ENCODE peak calls at places on chromosomes 16 and 17, in six cellular contexts. V is adrenal gland; L is thoracic aorta; A is esophagus squamous epithelium; M is CD8-positive, alpha-beta memory T cell; E is aorta. X is an unnamed sample. For H3K9me3 and H3K36me3, the result is how much of the 10 kb centered on the place peaks cover.

GRCh38 chr17:70089513-70090148 is 14.6 kb downstream of the KCNJ16 start:
- DNase-seq in V (no peak), L (no peak), A (no peak), M (no peak), E (no peak), X (no peak)

GRCh38 chr17:49779730-49780220 is 8.7 kb upstream of the KAT7 start:
- DNase-seq in V (peak), L (no peak), A (no peak), M (no peak), E (no peak), X (no peak)

GRCh38 chr17:64202683-64203430 is 60.2 kb downstream of the TEX2 start:
- DNase-seq in V (peak), L (no peak), A (no peak), M (no peak), E (no peak), X (no peak)

GRCh38 chr17:40553694-40554534 is 11.4 kb downstream of the CCR7 start:
- DNase-seq in V (peak), L (no peak), A (no peak), M (no peak), E (peak), X (peak)

GRCh38 chr17:83079340-83079747 is at the start of gene METRNL:
- DNase-seq in V (peak), L (no peak), A (no peak), M (peak), E (peak), X (peak)

GRCh38 chr17:28350271-28350670 is 7.1 kb downstream of the POLDIP2 start:
- DNase-seq in V (no peak), L (no peak), A (no peak), M (no peak), E (no peak), X (no peak)

GRCh38 chr17:38587956-38588771 is 17.6 kb downstream of the SRCIN1 start:
- DNase-seq in V (no peak), L (no peak), A (no peak), M (no peak), E (no peak), X (no peak)

GRCh38 chr17:74354123-74354522 is 7.5 kb downstream of the BTBD17 start:
- DNase-seq in V (peak), L (no peak), A (no peak), M (peak), E (peak), X (no peak)

GRCh38 chr16:31052131-31052530 is 18.8 kb downstream of the STX4 start:
- DNase-seq in V (peak), L (no peak), A (no peak), M (no peak), E (peak), X (peak)

GRCh38 chr16:25771812-25772568 is 80.2 kb downstream of the HS3ST4 start:
- DNase-seq in V (no peak), L (no peak), A (no peak), M (no peak), E (no peak), X (no peak)

GRCh38 chr17:82315703-82316358 is 1.6 kb downstream of the CD7 start:
- DNase-seq in V (no peak), L (no peak), A (no peak), M (no peak), E (no peak), X (no peak)

GRCh38 chr16:77679901-77680300 is 42.4 kb upstream of the NUDT7 start:
- DNase-seq in V (no peak), L (no peak), A (no peak), M (no peak), E (no peak), X (no peak)

GRCh38 chr16:49216593-49216992 is 65.0 kb downstream of the CBLN1 start:
- DNase-seq in V (no peak), L (no peak), A (no peak), M (no peak), E (no peak), X (no peak)

GRCh38 chr16:4053663-4054479 is 62.4 kb downstream of the ADCY9 start:
- DNase-seq in V (peak), L (peak), A (no peak), M (no peak), E (peak), X (peak)

GRCh38 chr17:8785547-8786412 is 13.4 kb downstream of the MFSD6L start:
- DNase-seq in V (peak), L (peak), A (no peak), M (peak), E (peak), X (peak)

GRCh38 chr16:25060920-25061319 is 45.8 kb upstream of the ARHGAP17 start:
- DNase-seq in V (no peak), L (no peak), A (no peak), M (no peak), E (no peak), X (no peak)

GRCh38 chr16:27639588-27640276 is 89.8 kb downstream of the KATNIP start:
- DNase-seq in V (peak), L (no peak), A (no peak), M (no peak), E (no peak), X (no peak)

GRCh38 chr17:57257213-57257873 is 1.0 kb downstream of the MSI2 start:
- DNase-seq in V (no peak), L (no peak), A (no peak), M (no peak), E (no peak), X (no peak)

GRCh38 chr17:68036304-68037147 is 991 bp downstream of the KPNA2 start:
- DNase-seq in V (no peak), L (no peak), A (no peak), M (no peak), E (no peak), X (no peak)

GRCh38 chr17:65368341-65368740 is 193.1 kb downstream of the AXIN2 start:
- DNase-seq in V (no peak), L (no peak), A (no peak), M (no peak), E (no peak), X (no peak)

GRCh38 chr17:70208825-70209555 is 39.7 kb downstream of the KCNJ2 start:
- DNase-seq in V (no peak), L (no peak), A (no peak), M (no peak), E (no peak), X (no peak)

GRCh38 chr16:78325532-78325931 is 226.1 kb downstream of the WWOX start:
- DNase-seq in V (no peak), L (no peak), A (no peak), M (no peak), E (no peak), X (no peak)

GRCh38 chr17:82709024-82709675 is 7.4 kb upstream of the FN3KRP start:
- DNase-seq in V (no peak), L (no peak), A (no peak), M (no peak), E (no peak), X (no peak)

GRCh38 chr16:89449726-89450335 is 40.5 kb downstream of the ANKRD11 start:
- DNase-seq in V (no peak), L (no peak), A (no peak), M (no peak), E (no peak), X (no peak)

GRCh38 chr16:67278773-67279295 is 498 bp upstream of the PLEKHG4 start:
- DNase-seq in V (no peak), L (no peak), A (no peak), M (peak), E (no peak), X (no peak)

GRCh38 chr17:70924776-70925175 is 755.4 kb downstream of the KCNJ2 start:
- DNase-seq in V (no peak), L (no peak), A (no peak), M (no peak), E (no peak), X (no peak)

GRCh38 chr16:10895053-10895946 is 18.3 kb downstream of the CIITA start:
- DNase-seq in V (no peak), L (no peak), A (no peak), M (no peak), E (peak), X (no peak)

GRCh38 chr17:31506517-31506916 is 115.0 kb downstream of the RAB11FIP4 start:
- DNase-seq in V (no peak), L (no peak), A (no peak), M (no peak), E (no peak), X (no peak)

GRCh38 chr16:18811925-18812324 is 10.6 kb upstream of the ARL6IP1 start:
- DNase-seq in V (no peak), L (no peak), A (no peak), M (no peak), E (no peak), X (no peak)

DNA sequence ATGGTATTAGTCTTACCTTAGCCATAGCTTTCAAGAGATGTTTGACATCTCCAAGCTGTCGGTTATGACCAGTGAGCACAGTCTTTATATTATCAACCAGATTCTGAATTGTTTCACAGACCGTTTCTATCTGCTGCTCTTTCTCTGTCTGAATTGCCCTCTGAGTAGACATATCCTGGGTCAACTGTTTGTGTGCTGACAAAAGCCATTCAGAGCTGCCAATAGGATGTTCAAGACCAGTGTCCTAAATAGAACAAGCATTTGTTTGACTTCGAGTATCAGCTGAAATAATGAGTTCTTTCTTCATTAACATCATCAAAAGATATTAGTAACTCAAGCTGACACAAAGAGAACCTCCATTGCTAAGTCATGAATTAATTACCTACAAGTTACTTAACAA is 14.9 kb upstream of the ARL6IP1 start:
- DNase-seq in V (no peak), L (no peak), A (no peak), M (no peak), E (no peak), X (no peak)
- H3K9me3 ChIP-seq in V (under half), L (under half), A (under half), M (under half), E (under half), X (under half)

GRCh38 chr16:50680556-50680893 is 587 bp downstream of the SNX20 start:
- DNase-seq in V (no peak), L (no peak), A (no peak), M (no peak), E (no peak), X (peak)

GRCh38 chr16:50680907-50681885 is at the start of gene SNX20:
- DNase-seq in V (no peak), L (no peak), A (no peak), M (peak), E (peak), X (peak)

GRCh38 chr16:50684823-50685455 is 3.8 kb upstream of the SNX20 start:
- DNase-seq in V (no peak), L (no peak), A (no peak), M (no peak), E (no peak), X (no peak)

GRCh38 chr16:50685456-50686058 is 4.4 kb upstream of the SNX20 start:
- DNase-seq in V (no peak), L (no peak), A (no peak), M (no peak), E (no peak), X (peak)

GRCh38 chr16:50683689-50684374 is 2.7 kb upstream of the SNX20 start:
- DNase-seq in V (no peak), L (no peak), A (no peak), M (peak), E (no peak), X (no peak)
- H3K27ac ChIP-seq in V (no peak), L (no peak), A (peak), M (peak), E (no peak), X (no peak)

GRCh38 chr17:3818786-3819185 is 17.8 kb upstream of the ITGAE start:
- DNase-seq in V (peak), L (no peak), A (no peak), M (no peak), E (no peak), X (no peak)
- H3K36me3 ChIP-seq in V (under half), L (half or more), A (under half), M (under half), E (under half), X (half or more)

GRCh38 chr16:82772215-82772614 is 145.4 kb downstream of the CDH13 start:
- DNase-seq in V (no peak), L (no peak), A (no peak), M (no peak), E (no peak), X (no peak)

GRCh38 chr16:82776466-82777146 is 149.8 kb downstream of the CDH13 start:
- DNase-seq in V (no peak), L (no peak), A (no peak), M (no peak), E (no peak), X (no peak)

GRCh38 chr16:82769845-82770244 is 143.1 kb downstream of the CDH13 start:
- DNase-seq in V (no peak), L (no peak), A (no peak), M (no peak), E (peak), X (no peak)

GRCh38 chr16:82767808-82768207 is 141.0 kb downstream of the CDH13 start:
- DNase-seq in V (no peak), L (no peak), A (no peak), M (no peak), E (no peak), X (no peak)

DNA sequence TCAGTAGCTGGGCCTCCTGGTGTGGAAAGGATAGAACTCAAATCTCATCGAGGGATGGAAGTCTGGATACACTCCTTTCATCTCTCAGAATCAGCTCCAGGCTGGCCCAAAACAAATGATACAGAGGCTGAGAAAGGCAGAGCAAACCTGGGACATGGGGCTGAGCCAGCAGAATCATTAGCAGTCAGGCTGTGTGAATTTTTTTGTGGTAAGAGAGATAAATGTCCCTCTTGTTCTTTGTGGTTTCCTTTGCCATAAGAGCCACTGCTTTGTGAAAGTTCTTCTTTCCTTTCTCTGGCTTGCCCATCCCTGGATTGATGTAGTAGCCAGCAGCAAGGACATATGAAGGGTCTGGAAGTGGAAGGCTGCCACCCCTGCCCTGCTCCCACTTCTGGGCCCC is 146.2 kb downstream of the CDH13 start:
- DNase-seq in V (no peak), L (no peak), A (no peak), M (no peak), E (no peak), X (no peak)
- H3K9me3 ChIP-seq in V (under half), L (under half), A (under half), M (under half), E (under half), X (under half)

GRCh38 chr17:78226055-78226751 is 5.2 kb upstream of the TMEM235 start:
- DNase-seq in V (no peak), L (no peak), A (no peak), M (no peak), E (no peak), X (no peak)

GRCh38 chr17:78224226-78225087 is 7.0 kb upstream of the TMEM235 start:
- DNase-seq in V (peak), L (no peak), A (no peak), M (no peak), E (no peak), X (no peak)

GRCh38 chr17:78225088-78225865 is 6.2 kb upstream of the TMEM235 start:
- DNase-seq in V (no peak), L (no peak), A (no peak), M (no peak), E (no peak), X (no peak)

GRCh38 chr17:78227455-78227916 is 3.9 kb upstream of the TMEM235 start:
- DNase-seq in V (no peak), L (no peak), A (no peak), M (no peak), E (no peak), X (no peak)

GRCh38 chr17:78226752-78227454 is 4.5 kb upstream of the TMEM235 start:
- DNase-seq in V (no peak), L (no peak), A (no peak), M (no peak), E (no peak), X (no peak)
- H3K27ac ChIP-seq in V (no peak), L (no peak), A (peak), M (no peak), E (no peak), X (no peak)

DNA sequence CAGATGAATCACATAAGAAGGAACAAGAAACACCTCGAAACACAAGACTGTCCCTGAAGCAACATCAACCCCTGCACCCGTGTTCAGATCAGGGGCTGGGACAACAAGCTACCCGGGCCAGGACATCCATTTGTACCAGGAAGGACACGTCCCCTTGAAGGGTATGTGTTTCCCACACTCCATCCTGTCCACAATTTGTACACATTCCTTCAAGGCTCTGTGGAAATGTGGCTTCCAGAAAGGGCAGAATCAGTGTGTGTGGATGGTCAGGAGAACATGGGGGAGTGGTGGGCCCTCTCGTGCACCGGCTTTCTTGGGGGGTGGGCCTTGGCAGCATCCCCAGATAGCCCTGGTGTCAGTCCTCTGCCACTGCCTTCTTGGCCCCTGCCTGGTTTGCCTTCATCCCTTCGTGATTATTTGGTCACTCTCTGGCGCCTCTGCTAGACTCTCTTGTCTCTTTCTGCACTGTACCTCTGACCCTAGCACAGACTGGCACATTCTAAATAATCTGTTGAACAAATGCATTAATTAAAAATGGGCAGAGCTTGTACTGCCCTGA is 10.3 kb downstream of the KIFC3 start:
- DNase-seq in V (no peak), L (no peak), A (no peak), M (no peak), E (no peak), X (no peak)
- H3K36me3 ChIP-seq in V (under half), L (under half), A (under half), M (under half), E (under half), X (under half)

GRCh38 chr17:22514767-22515320 is 822.5 kb downstream of the KCNJ18 start:
- DNase-seq in V (no peak), L (no peak), A (no peak), M (no peak), E (no peak), X (no peak)

GRCh38 chr17:22512506-22512905 is 820.2 kb downstream of the KCNJ18 start:
- DNase-seq in V (no peak), L (no peak), A (no peak), M (no peak), E (no peak), X (no peak)

GRCh38 chr17:22512997-22513538 is 820.7 kb downstream of the KCNJ18 start:
- DNase-seq in V (no peak), L (no peak), A (no peak), M (no peak), E (no peak), X (no peak)

GRCh38 chr17:22515599-22515998 is 823.3 kb downstream of the KCNJ18 start:
- DNase-seq in V (no peak), L (no peak), A (no peak), M (no peak), E (no peak), X (no peak)

DNA sequence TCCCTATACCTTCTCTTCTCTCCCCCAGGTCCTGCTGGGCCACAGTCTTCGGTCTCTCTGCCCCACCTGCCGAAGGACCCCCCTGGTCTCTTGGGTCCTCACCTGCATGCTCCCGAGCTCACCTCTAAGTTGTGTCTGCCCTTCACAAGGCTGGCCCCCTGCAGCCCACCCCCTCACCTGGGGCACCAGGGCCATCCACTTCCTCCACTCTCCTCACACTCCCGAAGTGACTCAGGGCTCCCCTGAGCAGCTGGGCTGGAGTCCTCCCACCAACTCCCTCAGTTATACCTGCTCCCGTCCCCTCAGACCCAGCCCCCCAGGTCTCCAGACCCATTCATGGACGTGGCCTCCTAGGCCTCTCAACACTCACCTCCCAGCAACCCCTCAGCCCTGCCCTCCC is 822.0 kb downstream of the KCNJ18 start:
- DNase-seq in V (no peak), L (no peak), A (no peak), M (no peak), E (no peak), X (no peak)
- H3K9me3 ChIP-seq in V (under half), L (under half), A (under half), M (under half), E (under half), X (under half)

GRCh38 chr17:58344047-58344790 is 7.8 kb downstream of the SUPT4H1 start:
- DNase-seq in V (no peak), L (no peak), A (peak), M (peak), E (no peak), X (no peak)
- H3K27ac ChIP-seq in V (peak), L (no peak), A (peak), M (peak), E (no peak), X (no peak)

GRCh38 chr17:43774304-43775250 is 4.2 kb downstream of the DUSP3 start:
- DNase-seq in V (no peak), L (no peak), A (no peak), M (no peak), E (no peak), X (no peak)
- H3K36me3 ChIP-seq in V (under half), L (under half), A (under half), M (under half), E (under half), X (half or more)

GRCh38 chr17:22692066-22692800 is 999.9 kb downstream of the KCNJ18 start:
- DNase-seq in V (no peak), L (no peak), A (no peak), M (no peak), E (no peak), X (no peak)

GRCh38 chr17:22692801-22693171 is 1000.5 kb downstream of the KCNJ18 start:
- DNase-seq in V (no peak), L (no peak), A (no peak), M (no peak), E (no peak), X (no peak)

GRCh38 chr17:22695228-22695619 is 1002.9 kb downstream of the KCNJ18 start:
- DNase-seq in V (no peak), L (no peak), A (no peak), M (no peak), E (no peak), X (no peak)

GRCh38 chr17:22694362-22695227 is 1002.3 kb downstream of the KCNJ18 start:
- DNase-seq in V (no peak), L (no peak), A (no peak), M (no peak), E (no peak), X (no peak)
- H3K9me3 ChIP-seq in V (under half), L (under half), A (under half), M (under half), E (under half), X (under half)

X was measured in tibial artery.